ENCODE peak calls at places on chromosome 1, in five cellular contexts. One of them, this sample, is unnamed.

GRCh38 chr1:40380817-40381216 is 7.3 kb downstream of the SMAP2 start:
- DNase-seq in H54: no peak
- DNase-seq in brain microvascular endothelial cell: no peak
- DNase-seq in upper lobe of right lung: no peak
- DNase-seq in HEK293T: no peak
- DNase-seq in this sample: no peak

GRCh38 chr1:155044812-155045690 is 6.1 kb upstream of the ADAM15 start:
- DNase-seq in HEK293T: peak; percentile 82
- DNase-seq in H54: peak; percentile 90
- DNase-seq in upper lobe of right lung: peak; percentile 89
- DNase-seq in brain microvascular endothelial cell: peak; percentile 72
- DNase-seq in this sample: peak; percentile 79

GRCh38 chr1:205421728-205422127 is at the start of gene LEMD1:
- DNase-seq in upper lobe of right lung: no peak
- DNase-seq in H54: no peak
- DNase-seq in HEK293T: no peak
- DNase-seq in brain microvascular endothelial cell: no peak
- DNase-seq in this sample: no peak

GRCh38 chr1:37483785-37484184 is 9.4 kb downstream of the ZC3H12A start:
- DNase-seq in H54: no peak
- DNase-seq in HEK293T: no peak
- DNase-seq in upper lobe of right lung: no peak
- DNase-seq in brain microvascular endothelial cell: no peak
- DNase-seq in this sample: no peak

GRCh38 chr1:113241237-113241636 is 149.1 kb upstream of the MAGI3 start:
- DNase-seq in H54: no peak
- DNase-seq in brain microvascular endothelial cell: no peak
- DNase-seq in HEK293T: no peak
- DNase-seq in upper lobe of right lung: no peak
- DNase-seq in this sample: no peak

GRCh38 chr1:113390871-113391642 is 742 bp downstream of the MAGI3 start:
- DNase-seq in upper lobe of right lung: peak; percentile 77
- DNase-seq in brain microvascular endothelial cell: no peak
- DNase-seq in HEK293T: peak; percentile 48
- DNase-seq in H54: no peak
- DNase-seq in this sample: peak; percentile 26

GRCh38 chr1:14520514-14521163 is 77.8 kb upstream of the KAZN start:
- DNase-seq in upper lobe of right lung: no peak
- DNase-seq in HEK293T: no peak
- DNase-seq in H54: no peak
- DNase-seq in brain microvascular endothelial cell: no peak
- DNase-seq in this sample: no peak

GRCh38 chr1:145858238-145858936 is 494 bp downstream of the PIAS3 start:
- DNase-seq in brain microvascular endothelial cell: no peak
- DNase-seq in HEK293T: peak; percentile 70
- DNase-seq in H54: peak; percentile 42
- DNase-seq in upper lobe of right lung: peak; percentile 82
- DNase-seq in this sample: no peak

GRCh38 chr1:245262876-245263625 is 108.3 kb downstream of the KIF26B start:
- DNase-seq in HEK293T: no peak
- DNase-seq in H54: no peak
- DNase-seq in upper lobe of right lung: no peak
- DNase-seq in brain microvascular endothelial cell: no peak
- DNase-seq in this sample: no peak

GRCh38 chr1:238360474-238360873 is 469.8 kb upstream of the ZP4 start:
- DNase-seq in upper lobe of right lung: no peak
- DNase-seq in HEK293T: no peak
- DNase-seq in brain microvascular endothelial cell: no peak
- DNase-seq in H54: no peak
- DNase-seq in this sample: no peak

GRCh38 chr1:228009828-228010775 is 3.3 kb downstream of the WNT3A start:
- DNase-seq in HEK293T: peak; percentile 12
- DNase-seq in upper lobe of right lung: peak; percentile 60
- DNase-seq in H54: no peak
- DNase-seq in brain microvascular endothelial cell: no peak
- DNase-seq in this sample: no peak

GRCh38 chr1:207463021-207463420 is 8.9 kb downstream of the CR2 start:
- DNase-seq in upper lobe of right lung: no peak
- DNase-seq in brain microvascular endothelial cell: no peak
- DNase-seq in H54: no peak
- DNase-seq in HEK293T: no peak
- DNase-seq in this sample: no peak

GRCh38 chr1:40394456-40395172 is 21.1 kb downstream of the SMAP2 start:
- DNase-seq in HEK293T: no peak
- DNase-seq in H54: no peak
- DNase-seq in upper lobe of right lung: no peak
- DNase-seq in brain microvascular endothelial cell: peak; percentile 51
- DNase-seq in this sample: no peak

GRCh38 chr1:198903203-198903602 is 264.4 kb downstream of the PTPRC start:
- DNase-seq in upper lobe of right lung: no peak
- DNase-seq in HEK293T: peak; percentile 16
- DNase-seq in brain microvascular endothelial cell: no peak
- DNase-seq in H54: no peak
- DNase-seq in this sample: peak; percentile 71

GRCh38 chr1:53589043-53589887 is 130.1 kb downstream of the DMRTB1 start:
- DNase-seq in brain microvascular endothelial cell: no peak
- DNase-seq in H54: no peak
- DNase-seq in HEK293T: no peak
- DNase-seq in upper lobe of right lung: peak; percentile 34
- DNase-seq in this sample: no peak

GRCh38 chr1:71784989-71785388 is 497.4 kb downstream of the NEGR1 start:
- DNase-seq in upper lobe of right lung: no peak
- DNase-seq in H54: no peak
- DNase-seq in HEK293T: no peak
- DNase-seq in brain microvascular endothelial cell: no peak
- DNase-seq in this sample: no peak

GRCh38 chr1:45892068-45892785 is 88.8 kb downstream of the MAST2 start:
- DNase-seq in HEK293T: no peak
- DNase-seq in brain microvascular endothelial cell: peak; percentile 91
- DNase-seq in upper lobe of right lung: no peak
- DNase-seq in H54: peak; percentile 44
- DNase-seq in this sample: peak; percentile 48

GRCh38 chr1:32871364-32872188 is 864 bp upstream of the FNDC5 start:
- DNase-seq in H54: no peak
- DNase-seq in HEK293T: no peak
- DNase-seq in upper lobe of right lung: no peak
- DNase-seq in brain microvascular endothelial cell: no peak
- DNase-seq in this sample: no peak

GRCh38 chr1:84101204-84101603 is 42.9 kb upstream of the PRKACB start:
- DNase-seq in HEK293T: no peak
- DNase-seq in upper lobe of right lung: no peak
- DNase-seq in brain microvascular endothelial cell: no peak
- DNase-seq in H54: no peak
- DNase-seq in this sample: no peak

GRCh38 chr1:12359734-12360133 is 129.9 kb downstream of the VPS13D start:
- DNase-seq in upper lobe of right lung: no peak
- DNase-seq in brain microvascular endothelial cell: no peak
- DNase-seq in HEK293T: no peak
- DNase-seq in H54: no peak
- DNase-seq in this sample: no peak

This sample was measured in NCI-H460.